ENCODE peak calls at places on chromosomes 3 and 15, in nine cellular contexts. I, K, E, W, A, Y, T, Q and F are unnamed samples.

GRCh38 chr3:152853196-152853595 is 18.3 kb downstream of the P2RY1 start:
- DNase-seq in I (peak; percentile 29), W (peak; percentile 75), K (no peak), A (no peak), T (no peak), Q (no peak), Y (peak; percentile 58), E (peak; percentile 5), F (no peak)

GRCh38 chr3:146640955-146641867 is 36.1 kb upstream of the PLSCR5 start:
- DNase-seq in K (no peak), Y (peak; percentile 61), Q (no peak), T (peak; percentile 42), E (peak; percentile 25), W (peak; percentile 55), I (peak; percentile 20), A (peak; percentile 8), F (peak; percentile 49)

GRCh38 chr3:20143519-20143918 is 42.5 kb downstream of the SGO1 start:
- DNase-seq in Q (no peak), T (no peak), Y (no peak), I (no peak), E (no peak), K (no peak), W (no peak), A (no peak), F (no peak)

GRCh38 chr3:184532940-184533732 is 28.4 kb upstream of the EPHB3 start:
- DNase-seq in Q (no peak), T (no peak), W (no peak), K (no peak), I (no peak), E (no peak), Y (no peak), A (no peak), F (no peak)

GRCh38 chr3:126743350-126743749 is 39.3 kb downstream of the CHCHD6 start:
- DNase-seq in E (no peak), A (no peak), W (no peak), K (no peak), Y (no peak), I (no peak), Q (no peak), T (no peak), F (no peak)

GRCh38 chr15:99445272-99445850 is 120.4 kb upstream of the MEF2A start:
- DNase-seq in A (no peak), T (no peak), E (no peak), Y (no peak), W (no peak), K (no peak), I (no peak), Q (no peak), F (no peak)

GRCh38 chr3:147462856-147463255 is 53.7 kb downstream of the ZIC1 start:
- DNase-seq in Y (no peak), K (no peak), W (no peak), E (no peak), A (no peak), I (no peak), T (no peak), Q (no peak), F (no peak)

GRCh38 chr15:80183886-80184285 is 31.1 kb downstream of the FAH start:
- DNase-seq in Q (no peak), E (no peak), T (no peak), Y (peak; percentile 21), A (no peak), I (no peak), W (no peak), K (no peak), F (no peak)

GRCh38 chr3:196335004-196335403 is 3.2 kb downstream of the TM4SF19 start:
- DNase-seq in E (no peak), T (no peak), A (no peak), K (no peak), Q (no peak), W (no peak), I (no peak), Y (no peak), F (no peak)

GRCh38 chr15:49472338-49472737 is 49.3 kb downstream of the FGF7 start:
- DNase-seq in A (no peak), Y (no peak), Q (no peak), K (no peak), E (no peak), W (no peak), I (no peak), T (no peak), F (no peak)

GRCh38 chr15:49467782-49468181 is 44.7 kb downstream of the FGF7 start:
- DNase-seq in A (no peak), Q (no peak), E (no peak), W (no peak), T (no peak), I (no peak), K (no peak), Y (peak; percentile 43), F (no peak)

GRCh38 chr15:49471733-49472132 is 48.7 kb downstream of the FGF7 start:
- DNase-seq in K (no peak), W (no peak), T (no peak), I (no peak), E (no peak), Q (no peak), A (no peak), Y (no peak), F (no peak)

GRCh38 chr15:49466119-49466518 is 43.1 kb downstream of the FGF7 start:
- DNase-seq in W (no peak), E (no peak), K (no peak), A (no peak), T (no peak), I (no peak), Q (no peak), Y (no peak), F (no peak)

DNA sequence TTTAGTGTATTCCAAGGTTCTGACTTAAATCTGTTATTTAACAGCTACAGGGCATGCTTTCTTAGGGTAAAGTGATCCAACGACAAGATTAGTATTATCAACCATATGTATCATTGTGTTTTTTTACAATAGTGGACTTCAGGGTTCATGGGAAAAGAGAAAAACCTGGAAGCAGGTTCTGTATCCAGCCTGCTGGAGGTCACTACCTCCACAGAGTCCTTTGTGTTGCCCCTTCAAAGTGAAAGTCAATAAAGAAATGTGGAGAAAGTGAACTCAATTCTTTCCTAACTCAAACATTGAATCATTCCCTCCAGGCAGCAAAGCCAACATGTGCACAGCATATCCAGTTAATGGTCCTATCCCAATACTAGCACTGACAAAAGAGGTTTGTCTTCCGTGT is 45.4 kb downstream of the FGF7 start:
- DNase-seq in Q (no peak), A (peak; percentile 32), Y (peak; percentile 82), T (no peak), K (no peak), W (peak; percentile 46), E (peak; percentile 10), I (no peak), F (peak; percentile 26)
- H3K4me3 ChIP-seq in Q (no peak overlapping the region), A (no peak overlapping the region), Y (peak overlapping the region; percentile 63), T (no peak overlapping the region), K (no peak overlapping the region), W (no peak overlapping the region), E (no peak overlapping the region), I (no peak overlapping the region), F (no peak overlapping the region)

GRCh38 chr3:157514371-157514919 is 11.2 kb upstream of the VEPH1 start:
- DNase-seq in Y (no peak), A (no peak), E (no peak), K (no peak), T (no peak), Q (no peak), W (no peak), I (no peak), F (no peak)

GRCh38 chr3:157513585-157513984 is 10.4 kb upstream of the VEPH1 start:
- DNase-seq in K (no peak), E (no peak), T (no peak), Q (no peak), W (no peak), Y (no peak), I (no peak), A (no peak), F (no peak)

GRCh38 chr3:157512534-157512933 is 9.3 kb upstream of the VEPH1 start:
- DNase-seq in W (no peak), Q (no peak), I (no peak), K (no peak), E (no peak), Y (no peak), T (no peak), A (no peak), F (no peak)

GRCh38 chr3:157516928-157517327 is 13.7 kb upstream of the VEPH1 start:
- DNase-seq in K (no peak), T (no peak), E (no peak), W (no peak), A (no peak), Q (no peak), Y (no peak), I (no peak), F (no peak)

DNA sequence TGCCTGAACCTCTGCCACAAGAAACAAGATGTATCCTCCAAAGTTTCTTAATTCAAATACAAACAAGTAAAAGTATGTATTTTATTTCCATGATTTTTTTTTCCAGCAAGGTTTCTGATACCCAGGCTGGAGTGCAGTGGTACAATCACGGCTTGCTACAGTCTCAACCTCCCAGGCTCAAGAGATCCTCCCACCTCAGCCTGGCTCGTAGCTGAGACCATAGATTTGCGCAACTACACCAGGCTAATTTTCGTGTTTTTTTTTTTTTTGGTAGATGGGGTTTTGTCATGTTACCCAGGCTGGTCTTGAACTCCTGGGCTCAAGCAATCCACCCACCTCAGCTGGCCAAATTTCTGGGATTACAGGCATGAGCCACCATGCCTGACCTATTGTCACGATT is 12.2 kb upstream of the VEPH1 start:
- DNase-seq in E (no peak), W (no peak), Q (no peak), I (no peak), A (no peak), K (no peak), Y (no peak), T (no peak), F (no peak)
- H3K4me3 ChIP-seq in E (no peak overlapping the region), W (no peak overlapping the region), Q (no peak overlapping the region), I (no peak overlapping the region), A (no peak overlapping the region), K (no peak overlapping the region), Y (no peak overlapping the region), T (no peak overlapping the region), F (no peak overlapping the region)

DNA sequence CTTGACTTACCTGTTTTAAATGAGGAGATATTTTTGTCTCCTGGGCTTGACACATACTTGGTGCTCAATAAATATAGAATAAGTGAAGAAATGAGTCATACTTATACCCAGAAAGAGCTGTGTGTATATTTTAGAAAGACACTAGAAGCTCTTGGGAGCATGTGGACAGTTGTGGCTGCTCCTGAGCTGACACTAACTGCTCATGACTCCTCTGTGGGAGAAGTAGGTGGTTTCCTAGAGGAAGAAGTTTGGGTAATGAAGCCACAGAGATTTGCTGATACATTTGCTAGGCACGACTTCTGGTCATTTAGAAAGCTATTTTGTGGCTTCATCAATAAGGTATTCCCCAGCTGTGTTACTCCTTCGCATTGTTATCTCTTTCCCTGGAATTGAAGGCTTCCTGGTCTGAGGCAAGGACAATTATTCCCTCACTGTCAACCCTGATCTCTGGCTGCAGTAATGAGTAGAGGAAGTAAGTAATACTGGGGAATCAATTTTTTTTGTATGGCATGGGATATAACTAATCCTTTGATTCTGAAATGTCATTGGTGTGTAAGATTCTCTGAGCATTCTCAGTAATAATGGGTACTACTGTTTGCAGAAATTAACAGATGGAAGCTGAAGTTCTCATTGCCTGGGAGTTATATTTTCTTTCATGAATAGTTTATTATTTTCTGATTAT is 79.6 kb upstream of the DCBLD2 start:
- DNase-seq in A (peak; percentile 19), W (peak; percentile 37), K (no peak), Q (no peak), I (peak; percentile 98), Y (peak; percentile 78), T (peak; percentile 57), E (peak; percentile 93), F (no peak)
- H3K4me3 ChIP-seq in A (no peak overlapping the region), W (no peak overlapping the region), K (no peak overlapping the region), Q (no peak overlapping the region), I (peak overlapping the region; percentile 31), Y (peak overlapping the region; percentile 29), T (peak overlapping the region; percentile 16), E (peak overlapping the region; percentile 34), F (no peak overlapping the region)

GRCh38 chr15:92832992-92833438 is 67.1 kb upstream of the CHD2 start:
- DNase-seq in I (peak; percentile 70), Y (peak; percentile 46), A (no peak), T (no peak), K (no peak), Q (no peak), E (no peak), W (no peak), F (no peak)
- H3K4me3 ChIP-seq in I (no peak overlapping the region), Y (peak overlapping the region; percentile 54), A (no peak overlapping the region), T (no peak overlapping the region), K (no peak overlapping the region), Q (no peak overlapping the region), E (no peak overlapping the region), W (no peak overlapping the region), F (no peak overlapping the region)